ENCODE peak calls at places on chromosomes 11 and 22, in nine cellular contexts. C is effector CD4-positive, alpha-beta T cell; L is NCI-H82; Q is hippocampal formation; G is heart right ventricle; X is left lobe of liver; P is GM04504; S is CD4-positive, alpha-beta T cell; K is DMS153. J is an unnamed sample.

GRCh38 chr11:23932485-23932898 is 564.4 kb upstream of the LUZP2 start:
- DNase-seq in C (no peak), L (no peak), Q (no peak), G (no peak), X (no peak), P (no peak), S (no peak), K (no peak), J (no peak)

GRCh38 chr11:117874253-117874909 is 2.1 kb downstream of the FXYD6 start:
- DNase-seq in C (no peak), L (no peak), Q (no peak), G (no peak), X (no peak), P (no peak), S (no peak), K (no peak), J (no peak)

GRCh38 chr22:49294656-49295464 is 532.8 kb downstream of the BRD1 start:
- DNase-seq in C (no peak), L (no peak), Q (no peak), G (no peak), X (peak; percentile 30), P (no peak), S (no peak), K (no peak), J (no peak)

GRCh38 chr11:119418759-119419158 is 4.2 kb downstream of the THY1 start:
- DNase-seq in C (no peak), L (no peak), Q (no peak), G (no peak), X (no peak), P (no peak), S (no peak), K (no peak), J (no peak)

GRCh38 chr22:39600491-39601179 is 30.1 kb downstream of the CACNA1I start:
- DNase-seq in C (no peak), L (no peak), Q (no peak), G (no peak), X (no peak), P (no peak), S (no peak), K (no peak), J (no peak)

GRCh38 chr11:67252831-67253239 is 13.4 kb upstream of the GRK2 start:
- DNase-seq in C (no peak), L (peak; percentile 44), Q (peak; percentile 40), G (peak; percentile 31), X (no peak), P (no peak), S (no peak), K (no peak), J (peak; percentile 34)

GRCh38 chr11:48125866-48126265 is 90.7 kb upstream of the OR4B1 start:
- DNase-seq in C (no peak), L (no peak), Q (no peak), G (no peak), X (no peak), P (no peak), S (no peak), K (no peak), J (no peak)

GRCh38 chr11:124889692-124890091 is 8.0 kb downstream of the ROBO4 start:
- DNase-seq in C (no peak), L (no peak), Q (no peak), G (no peak), X (no peak), P (no peak), S (no peak), K (no peak), J (no peak)

J was measured in WERI-Rb-1.